ENCODE peak calls at places on chromosomes 11 and 22, in nine cellular contexts. V is NCI-H2081; A is amniotic epithelial cell; N is amniotic stem cell; B is brain microvascular endothelial cell; K is CD4-positive, alpha-beta T cell; E is left lobe of liver; M is OCI-LY7; C is Jurkat, Clone E6-1. G is an unnamed sample.

GRCh38 chr11:79269923-79270322 is 170.9 kb downstream of the TENM4 start:
- DNase-seq in V (no peak), N (no peak), E (no peak), M (no peak), K (no peak), C (no peak), B (no peak), A (no peak), G (no peak)

GRCh38 chr11:86341382-86341781 is 33.3 kb upstream of the CCDC81 start:
- DNase-seq in V (no peak), N (no peak), B (no peak), E (no peak), M (no peak), A (peak; percentile 7), K (no peak), C (no peak), G (no peak)

GRCh38 chr11:86938203-86938899 is 16.8 kb downstream of the FZD4 start:
- DNase-seq in N (no peak), K (no peak), M (no peak), C (no peak), E (no peak), A (no peak), B (no peak), V (no peak), G (no peak)

GRCh38 chr11:99952816-99953215 is 734.3 kb upstream of the ARHGAP42 start:
- DNase-seq in B (peak; percentile 43), E (no peak), N (no peak), C (no peak), V (no peak), M (no peak), A (peak; percentile 80), K (no peak), G (no peak)

GRCh38 chr22:29136715-29137700 is 64.2 kb downstream of the KREMEN1 start:
- DNase-seq in V (no peak), M (no peak), C (no peak), K (no peak), B (no peak), A (no peak), N (no peak), E (no peak), G (no peak)

GRCh38 chr11:114193730-114194674 is 102.2 kb upstream of the NNMT start:
- DNase-seq in E (no peak), N (no peak), K (no peak), V (no peak), M (no peak), A (peak; percentile 40), B (no peak), C (no peak), G (no peak)

GRCh38 chr11:133724116-133724515 is 121.2 kb downstream of the SPATA19 start:
- DNase-seq in B (no peak), C (no peak), V (no peak), N (no peak), A (no peak), E (no peak), K (no peak), M (no peak), G (no peak)

GRCh38 chr11:37811349-37811748 is 1213.3 kb upstream of the RAG2 start:
- DNase-seq in A (no peak), N (no peak), C (no peak), E (no peak), B (no peak), K (no peak), V (no peak), M (no peak), G (no peak)

GRCh38 chr22:39630721-39631120 is 60.2 kb downstream of the CACNA1I start:
- DNase-seq in A (no peak), M (no peak), E (no peak), V (no peak), C (no peak), K (no peak), N (no peak), B (no peak), G (no peak)

GRCh38 chr11:10322830-10323792 is 18.2 kb downstream of the ADM start:
- DNase-seq in A (peak; percentile 87), M (peak; percentile 76), B (peak; percentile 86), K (no peak), V (peak; percentile 61), E (peak; percentile 62), N (peak; percentile 83), C (peak; percentile 76), G (peak; percentile 28)

G was measured in C1 segment of cervical spinal cord.